ENCODE peak calls at places on chromosome 7, in four cellular contexts. One of them, this sample, is unnamed.

GRCh38 chr7:44756904-44757303 is 8.3 kb downstream of the ZMIZ2 start:
- DNase-seq in Kasumi-1: no peak
- DNase-seq in activated naive CD4-positive, alpha-beta T cell: no peak
- DNase-seq in LoVo: no peak
- DNase-seq in this sample: no peak

GRCh38 chr7:154720016-154720415 is 282.9 kb downstream of the PAXIP1 start:
- DNase-seq in Kasumi-1: no peak
- DNase-seq in activated naive CD4-positive, alpha-beta T cell: no peak
- DNase-seq in LoVo: no peak
- DNase-seq in this sample: no peak

GRCh38 chr7:85464042-85464651 is 277.3 kb upstream of the SEMA3D start:
- DNase-seq in Kasumi-1: peak
- DNase-seq in activated naive CD4-positive, alpha-beta T cell: no peak
- DNase-seq in LoVo: peak
- DNase-seq in this sample: no peak

GRCh38 chr7:76358053-76358477 is 726 bp downstream of the YWHAG start:
- DNase-seq in Kasumi-1: peak
- DNase-seq in activated naive CD4-positive, alpha-beta T cell: peak
- DNase-seq in LoVo: no peak
- DNase-seq in this sample: no peak

GRCh38 chr7:158057446-158057845 is 530.2 kb downstream of the PTPRN2 start:
- DNase-seq in Kasumi-1: no peak
- DNase-seq in activated naive CD4-positive, alpha-beta T cell: no peak
- DNase-seq in LoVo: no peak
- DNase-seq in this sample: no peak

GRCh38 chr7:116197355-116197754 is 13.0 kb upstream of the TES start:
- DNase-seq in Kasumi-1: no peak
- DNase-seq in activated naive CD4-positive, alpha-beta T cell: no peak
- DNase-seq in LoVo: no peak
- DNase-seq in this sample: no peak

GRCh38 chr7:148940702-148941597 is 56.9 kb upstream of the EZH2 start:
- DNase-seq in Kasumi-1: peak
- DNase-seq in activated naive CD4-positive, alpha-beta T cell: peak
- DNase-seq in LoVo: peak
- DNase-seq in this sample: peak

GRCh38 chr7:50962281-50962883 is 179.7 kb upstream of the GRB10 start:
- DNase-seq in Kasumi-1: no peak
- DNase-seq in activated naive CD4-positive, alpha-beta T cell: no peak
- DNase-seq in LoVo: no peak
- DNase-seq in this sample: no peak

GRCh38 chr7:74026406-74027123 is 1.4 kb upstream of the ELN start:
- DNase-seq in Kasumi-1: peak
- DNase-seq in activated naive CD4-positive, alpha-beta T cell: peak
- DNase-seq in LoVo: peak
- DNase-seq in this sample: peak

GRCh38 chr7:30898411-30898810 is 13.2 kb upstream of the AQP1 start:
- DNase-seq in Kasumi-1: no peak
- DNase-seq in activated naive CD4-positive, alpha-beta T cell: no peak
- DNase-seq in LoVo: no peak
- DNase-seq in this sample: no peak

GRCh38 chr7:17362439-17363095 is 64.1 kb downstream of the AHR start:
- DNase-seq in Kasumi-1: no peak
- DNase-seq in activated naive CD4-positive, alpha-beta T cell: no peak
- DNase-seq in LoVo: no peak
- DNase-seq in this sample: no peak

GRCh38 chr7:47601119-47601880 is 19.4 kb upstream of the TNS3 start:
- DNase-seq in Kasumi-1: peak
- DNase-seq in activated naive CD4-positive, alpha-beta T cell: no peak
- DNase-seq in LoVo: no peak
- DNase-seq in this sample: no peak

GRCh38 chr7:130721486-130722277 is 12.3 kb downstream of the KLF14 start:
- DNase-seq in Kasumi-1: no peak
- DNase-seq in activated naive CD4-positive, alpha-beta T cell: no peak
- DNase-seq in LoVo: peak
- DNase-seq in this sample: peak

GRCh38 chr7:111405621-111406020 is 156.7 kb downstream of the IMMP2L start:
- DNase-seq in Kasumi-1: no peak
- DNase-seq in activated naive CD4-positive, alpha-beta T cell: no peak
- DNase-seq in LoVo: no peak
- DNase-seq in this sample: no peak

GRCh38 chr7:17940302-17941170 is at the start of gene SNX13:
- DNase-seq in Kasumi-1: peak
- DNase-seq in activated naive CD4-positive, alpha-beta T cell: peak
- DNase-seq in LoVo: peak
- DNase-seq in this sample: peak

GRCh38 chr7:93778384-93778783 is 112.2 kb downstream of the TFPI2 start:
- DNase-seq in Kasumi-1: no peak
- DNase-seq in activated naive CD4-positive, alpha-beta T cell: no peak
- DNase-seq in LoVo: no peak
- DNase-seq in this sample: no peak

GRCh38 chr7:157857578-157858075 is 520.8 kb downstream of the DNAJB6 start:
- DNase-seq in Kasumi-1: no peak
- DNase-seq in activated naive CD4-positive, alpha-beta T cell: no peak
- DNase-seq in LoVo: no peak
- DNase-seq in this sample: no peak

GRCh38 chr7:124667312-124667711 is 98.3 kb downstream of the GPR37 start:
- DNase-seq in Kasumi-1: no peak
- DNase-seq in activated naive CD4-positive, alpha-beta T cell: no peak
- DNase-seq in LoVo: no peak
- DNase-seq in this sample: no peak

GRCh38 chr7:83271212-83272099 is 108.8 kb upstream of the PCLO start:
- DNase-seq in Kasumi-1: peak
- DNase-seq in activated naive CD4-positive, alpha-beta T cell: no peak
- DNase-seq in LoVo: peak
- DNase-seq in this sample: no peak

GRCh38 chr7:32532716-32533115 is 37.4 kb downstream of the AVL9 start:
- DNase-seq in Kasumi-1: no peak
- DNase-seq in activated naive CD4-positive, alpha-beta T cell: no peak
- DNase-seq in LoVo: no peak
- DNase-seq in this sample: no peak

GRCh38 chr7:94620703-94621118 is 35.2 kb downstream of the SGCE start:
- DNase-seq in Kasumi-1: peak
- DNase-seq in activated naive CD4-positive, alpha-beta T cell: no peak
- DNase-seq in LoVo: peak
- DNase-seq in this sample: no peak

GRCh38 chr7:480531-481218 is 39.0 kb downstream of the PDGFA start:
- DNase-seq in Kasumi-1: no peak
- DNase-seq in activated naive CD4-positive, alpha-beta T cell: no peak
- DNase-seq in LoVo: no peak
- DNase-seq in this sample: peak

GRCh38 chr7:131021902-131022301 is 287.9 kb upstream of the KLF14 start:
- DNase-seq in Kasumi-1: no peak
- DNase-seq in activated naive CD4-positive, alpha-beta T cell: no peak
- DNase-seq in LoVo: no peak
- DNase-seq in this sample: no peak

GRCh38 chr7:46492460-46492859 is 571.4 kb upstream of the IGFBP3 start:
- DNase-seq in Kasumi-1: no peak
- DNase-seq in activated naive CD4-positive, alpha-beta T cell: no peak
- DNase-seq in LoVo: no peak
- DNase-seq in this sample: no peak

GRCh38 chr7:86926732-86927131 is 132.7 kb downstream of the ELAPOR2 start:
- DNase-seq in Kasumi-1: peak
- DNase-seq in activated naive CD4-positive, alpha-beta T cell: no peak
- DNase-seq in LoVo: peak
- DNase-seq in this sample: no peak

GRCh38 chr7:83347836-83348482 is 185.3 kb upstream of the PCLO start:
- DNase-seq in Kasumi-1: no peak
- DNase-seq in activated naive CD4-positive, alpha-beta T cell: no peak
- DNase-seq in LoVo: peak
- DNase-seq in this sample: no peak

GRCh38 chr7:17710312-17710711 is 230.0 kb downstream of the SNX13 start:
- DNase-seq in Kasumi-1: no peak
- DNase-seq in activated naive CD4-positive, alpha-beta T cell: no peak
- DNase-seq in LoVo: no peak
- DNase-seq in this sample: no peak

GRCh38 chr7:50664461-50664922 is 99.3 kb upstream of the DDC start:
- DNase-seq in Kasumi-1: no peak
- DNase-seq in activated naive CD4-positive, alpha-beta T cell: no peak
- DNase-seq in LoVo: peak
- DNase-seq in this sample: no peak

GRCh38 chr7:134458341-134458805 is 527 bp downstream of the AKR1B1 start:
- DNase-seq in Kasumi-1: peak
- DNase-seq in activated naive CD4-positive, alpha-beta T cell: peak
- DNase-seq in LoVo: no peak
- DNase-seq in this sample: peak

GRCh38 chr7:1672851-1673486 is 2.9 kb downstream of the ELFN1 start:
- DNase-seq in Kasumi-1: no peak
- DNase-seq in activated naive CD4-positive, alpha-beta T cell: no peak
- DNase-seq in LoVo: no peak
- DNase-seq in this sample: no peak

GRCh38 chr7:93973134-93973533 is 31.0 kb downstream of the BET1 start:
- DNase-seq in Kasumi-1: no peak
- DNase-seq in activated naive CD4-positive, alpha-beta T cell: no peak
- DNase-seq in LoVo: no peak
- DNase-seq in this sample: no peak

GRCh38 chr7:80699030-80699638 is 60.7 kb downstream of the CD36 start:
- DNase-seq in Kasumi-1: peak
- DNase-seq in activated naive CD4-positive, alpha-beta T cell: no peak
- DNase-seq in LoVo: peak
- DNase-seq in this sample: no peak

GRCh38 chr7:132472463-132473120 is 103.7 kb downstream of the PLXNA4 start:
- DNase-seq in Kasumi-1: no peak
- DNase-seq in activated naive CD4-positive, alpha-beta T cell: no peak
- DNase-seq in LoVo: no peak
- DNase-seq in this sample: no peak